ENCODE peak calls at places on chromosomes 6 and 20, in nine cellular contexts. F, Q, H, P, R, Z, A, W and Y are unnamed samples.

GRCh38 chr6:157760589-157761330 is 62.3 kb upstream of the SNX9 start:
- DNase-seq in P (no peak), Z (no peak), W (no peak), Q (no peak), A (no peak), F (no peak), H (peak), R (no peak), Y (peak)

GRCh38 chr6:29984992-29985391 is 42.7 kb downstream of the HLA-A start:
- DNase-seq in F (no peak), W (no peak), A (no peak), R (no peak), H (no peak), P (no peak), Z (no peak), Q (no peak), Y (no peak)

GRCh38 chr20:36273414-36274247 is 32.5 kb upstream of the DLGAP4 start:
- DNase-seq in A (no peak), Z (no peak), P (no peak), F (no peak), R (no peak), Q (no peak), W (no peak), H (peak), Y (no peak)

GRCh38 chr6:87731818-87732661 is 30.0 kb upstream of the AKIRIN2 start:
- DNase-seq in P (peak), A (peak), Z (no peak), H (peak), Q (peak), W (peak), F (peak), R (peak), Y (peak)

GRCh38 chr6:33289784-33290315 is 449 bp downstream of the PFDN6 start:
- DNase-seq in F (no peak), Q (no peak), Z (no peak), H (no peak), W (no peak), P (no peak), R (no peak), A (no peak), Y (no peak)

GRCh38 chr6:42131531-42131930 is 10.9 kb downstream of the C6orf132 start:
- DNase-seq in R (no peak), Q (no peak), A (no peak), Z (no peak), W (no peak), F (no peak), P (no peak), H (peak), Y (no peak)

GRCh38 chr20:64115171-64115911 is 8.0 kb upstream of the NPBWR2 start:
- DNase-seq in P (peak), Z (no peak), H (no peak), W (no peak), F (no peak), A (no peak), R (no peak), Q (peak), Y (no peak)

GRCh38 chr6:47407295-47408281 is 70.0 kb upstream of the CD2AP start:
- DNase-seq in Z (no peak), Q (no peak), P (no peak), H (no peak), F (no peak), A (no peak), R (no peak), W (no peak), Y (no peak)

DNA sequence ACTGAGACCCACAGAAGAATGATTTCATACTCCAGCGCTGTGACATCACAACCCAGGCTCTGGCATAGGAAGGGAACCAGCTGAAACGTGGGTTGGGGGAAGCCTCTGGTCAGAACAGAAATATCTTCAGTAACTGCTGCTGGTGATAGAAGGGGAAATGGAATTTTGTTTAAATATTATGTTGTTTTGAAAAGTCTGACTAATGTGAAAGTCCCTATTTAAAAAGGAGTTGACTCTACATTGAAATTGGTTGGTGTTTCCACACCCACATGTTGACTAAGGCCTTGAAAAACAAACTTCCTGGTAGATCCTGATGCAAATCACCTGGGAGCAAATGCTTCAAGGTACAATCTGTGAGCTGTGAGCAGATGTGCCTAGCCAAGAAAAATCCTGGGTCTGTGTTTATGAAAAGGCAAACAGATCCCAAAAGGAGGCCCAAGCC is 24.5 kb upstream of the TCP11 start:
- DNase-seq in R (peak), P (peak), A (no peak), Q (no peak), Z (no peak), F (no peak), W (peak), H (peak), Y (no peak)
- TF ChIP-seq POLR2A in R (no peak), P (no peak), A (no peak), Q (no peak), Z (no peak), F (no peak), W (no peak), H (no peak), Y (no peak)

GRCh38 chr6:35273822-35274559 is 14.5 kb downstream of the ZNF76 start:
- DNase-seq in P (no peak), R (no peak), Z (no peak), W (no peak), Q (no peak), A (no peak), H (peak), F (no peak), Y (no peak)
- H3K27ac ChIP-seq in P (no peak), R (no peak), Z (no peak), W (no peak), Q (peak), A (no peak), H (peak), F (no peak), Y (no peak)

GRCh38 chr6:63581355-63581998 is 9.2 kb downstream of the LOC128125822 start:
- DNase-seq in P (no peak), Z (no peak), Q (no peak), H (no peak), R (no peak), F (no peak), A (no peak), W (no peak), Y (no peak)
- TF ChIP-seq POLR2A in P (no peak), Z (no peak), Q (no peak), H (peak), R (no peak), F (no peak), A (no peak), W (peak), Y (no peak)

DNA sequence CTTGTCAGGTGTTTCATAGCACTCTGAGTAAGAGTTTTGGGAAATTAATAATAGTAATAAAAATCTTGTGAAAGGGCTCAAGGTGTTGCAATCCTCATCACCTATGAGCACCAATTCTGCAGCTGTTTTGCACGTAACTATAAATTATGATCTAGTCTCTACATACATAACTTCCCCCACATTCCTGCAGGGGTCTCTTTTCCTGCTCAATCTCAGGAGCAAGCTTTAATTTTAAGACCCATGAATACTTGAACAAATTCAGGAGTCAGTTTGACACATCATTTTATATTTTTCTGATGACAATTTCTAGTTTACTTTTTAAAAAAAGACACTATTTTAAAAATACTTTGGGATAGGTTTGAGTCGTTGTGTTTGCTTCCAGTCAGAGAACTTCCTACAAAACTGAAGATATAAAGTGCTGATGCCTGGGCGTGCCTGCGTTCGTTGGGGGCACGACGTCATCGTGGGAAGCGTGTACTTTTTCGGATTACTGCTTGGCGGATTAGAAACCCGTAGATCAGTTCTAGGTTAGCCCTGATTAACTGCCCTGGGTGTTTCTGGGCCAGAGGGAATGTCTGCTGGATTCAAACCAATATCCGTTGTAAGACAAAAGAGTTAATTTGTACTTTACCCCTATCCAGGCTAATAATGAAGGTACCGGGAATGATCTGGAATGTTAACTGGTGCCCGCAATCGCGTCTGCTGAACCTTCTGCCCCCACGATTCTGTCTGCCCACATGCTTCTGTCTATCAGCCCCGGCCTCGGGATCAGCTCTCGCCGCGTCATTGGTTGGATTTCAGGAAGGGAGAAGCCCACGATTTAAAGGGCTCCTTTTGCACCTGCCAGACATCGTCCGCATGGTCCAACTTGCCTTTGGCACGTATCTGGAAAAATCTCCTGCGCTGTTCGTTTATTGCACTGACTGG is 940 bp upstream of the E2F3 start:
- DNase-seq in R (peak), W (peak), Q (no peak), Z (no peak), P (no peak), H (no peak), F (peak), A (peak), Y (peak)
- H3K27ac ChIP-seq in R (peak), W (peak), Q (peak), Z (peak), P (peak), H (peak), F (no peak), A (peak), Y (peak)

DNA sequence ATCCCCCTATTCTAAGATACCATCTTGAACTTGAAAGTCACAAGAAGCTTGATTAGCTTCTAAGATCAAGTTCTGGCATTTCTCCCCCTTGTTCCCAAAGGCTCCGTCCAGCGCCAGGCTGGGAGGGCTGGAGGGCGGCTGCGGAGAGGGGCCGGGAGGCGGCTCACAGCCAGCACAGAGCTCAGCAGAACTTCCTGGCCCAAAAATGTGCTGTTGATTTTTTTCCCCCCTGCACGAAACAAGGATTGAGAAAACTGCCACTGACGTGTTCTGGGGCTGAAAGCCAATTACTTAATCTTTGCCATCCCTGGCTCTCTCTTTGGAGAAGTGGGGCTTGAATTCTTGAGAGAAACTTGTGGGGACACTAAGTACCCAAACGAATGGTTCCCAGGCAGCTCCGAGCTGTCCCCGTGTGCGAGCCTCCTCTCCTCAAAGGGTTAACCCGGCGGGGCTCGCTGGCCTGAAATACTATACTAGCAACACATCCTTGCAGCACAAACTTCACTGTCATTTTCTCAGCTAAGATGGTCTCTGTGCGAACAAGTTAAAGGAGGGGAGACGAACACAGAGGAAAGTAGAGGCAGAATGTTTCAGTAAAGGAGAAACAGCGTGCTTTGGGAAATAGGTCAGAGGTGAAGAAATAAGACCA is 454 bp downstream of the TRAF3IP2 start:
- DNase-seq in W (no peak), Z (no peak), P (peak), R (peak), H (peak), Q (peak), A (peak), F (peak), Y (peak)
- TF ChIP-seq POLR2A in W (no peak), Z (no peak), P (no peak), R (no peak), H (no peak), Q (no peak), A (no peak), F (no peak), Y (peak)

DNA sequence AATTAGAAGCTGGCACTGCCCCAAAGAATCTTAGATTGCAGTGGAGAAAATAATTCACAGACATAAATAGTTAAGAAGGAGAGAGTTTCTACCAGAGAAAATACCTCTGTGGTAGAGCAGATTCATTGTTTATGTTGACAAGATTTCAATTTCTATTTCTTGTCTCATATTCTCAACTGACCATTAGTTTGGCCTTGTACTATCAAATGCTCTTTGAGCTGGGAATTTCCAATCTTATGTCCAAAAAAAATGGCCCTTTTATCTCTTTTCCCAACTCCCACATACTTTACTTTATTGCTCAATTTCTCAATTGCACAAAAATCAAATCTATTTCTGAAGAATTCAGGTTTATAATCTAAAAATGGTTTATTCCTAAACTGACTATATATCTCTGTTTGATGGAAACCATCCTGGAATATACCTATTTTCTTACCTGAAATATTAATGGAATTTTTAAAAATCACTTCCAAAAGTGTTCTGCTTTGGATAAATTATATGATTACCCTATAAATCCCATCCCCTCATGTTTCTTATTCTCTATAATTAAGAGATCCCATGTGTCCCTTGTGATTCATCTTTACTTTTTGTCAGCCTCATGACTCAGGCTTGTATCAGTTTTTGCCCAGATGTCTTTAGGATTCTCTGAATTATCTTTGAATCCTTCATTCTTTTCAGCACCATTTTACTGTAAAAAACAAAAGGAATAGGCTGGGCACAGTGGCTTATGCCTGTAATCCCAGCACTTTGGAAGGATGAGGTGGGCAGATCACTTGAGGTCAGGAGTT is 804.3 kb upstream of the CITED2 start:
- DNase-seq in F (no peak), W (no peak), R (no peak), A (no peak), Q (no peak), Z (no peak), P (no peak), H (peak), Y (no peak)
- H3K27ac ChIP-seq in F (no peak), W (no peak), R (no peak), A (no peak), Q (peak), Z (no peak), P (no peak), H (peak), Y (no peak)

DNA sequence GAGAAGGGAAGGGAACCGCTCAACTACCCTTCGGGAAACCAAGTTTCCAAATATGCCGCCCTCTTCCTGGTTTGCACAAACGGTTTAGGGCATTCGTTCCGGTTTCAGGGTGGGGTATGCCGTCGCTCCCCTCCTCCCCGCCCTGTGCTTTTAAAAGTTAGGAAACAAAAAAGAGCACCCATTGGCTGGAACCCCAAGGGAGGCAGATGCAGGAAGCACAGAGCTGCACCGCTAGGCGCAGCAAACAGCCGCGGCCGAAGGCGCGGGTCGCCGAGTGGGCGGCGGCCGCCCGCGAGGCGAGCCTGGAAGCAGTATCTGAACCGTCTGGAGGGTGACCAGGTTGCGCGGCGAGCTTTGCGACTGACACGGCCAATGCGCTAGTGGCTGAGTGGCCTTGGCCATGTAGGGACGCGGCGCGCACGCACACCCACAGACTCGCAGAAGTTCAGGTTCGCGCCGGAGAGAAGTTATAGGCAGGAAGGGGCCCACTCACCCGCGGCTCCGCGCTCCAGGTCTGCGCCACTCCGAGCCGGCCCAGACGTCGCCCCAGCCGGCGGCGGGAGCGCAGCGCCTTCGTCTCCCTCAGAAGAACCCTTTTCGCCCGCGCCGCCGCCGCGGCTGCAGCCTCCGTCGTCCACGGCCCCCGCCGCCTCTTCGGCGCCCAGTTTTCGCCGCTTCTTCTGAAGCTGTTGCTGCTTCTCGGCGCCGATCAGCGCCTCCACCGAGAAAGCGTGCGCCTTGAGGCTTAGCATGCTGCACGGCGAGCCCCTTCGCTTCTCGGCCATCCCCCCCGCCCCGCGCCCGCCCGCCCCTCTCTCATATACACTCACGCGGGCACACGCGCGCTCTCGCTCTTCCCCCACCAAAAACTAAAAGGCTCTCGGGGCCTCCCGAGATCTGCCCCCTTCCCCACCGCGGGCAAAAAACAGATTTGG is 734 bp downstream of the TBX18 start:
- DNase-seq in Q (no peak), P (no peak), W (no peak), R (no peak), F (peak), A (no peak), H (peak), Z (no peak), Y (peak)
- TF ChIP-seq POLR2A in Q (no peak), P (no peak), W (no peak), R (no peak), F (peak), A (no peak), H (no peak), Z (no peak), Y (no peak)

DNA sequence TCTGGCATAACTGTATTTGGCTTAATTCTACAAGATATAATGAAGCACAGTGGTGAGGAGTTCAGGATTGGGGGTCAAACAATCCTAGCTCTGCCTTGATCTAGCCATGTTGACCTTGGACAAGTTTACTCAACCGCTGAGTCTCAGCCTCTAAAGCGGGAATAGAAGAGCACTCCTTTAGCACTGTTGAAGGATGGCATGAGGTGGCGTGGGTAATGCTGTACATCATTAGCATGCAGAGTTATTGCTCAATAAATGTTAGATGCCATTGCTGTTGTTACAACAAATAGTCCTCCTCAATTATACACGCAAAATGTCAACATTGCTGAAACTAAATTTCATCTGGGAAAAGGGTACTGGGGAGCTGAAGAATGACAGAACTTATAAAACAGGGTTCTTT is 78.6 kb downstream of the KIF13A start:
- DNase-seq in A (no peak), Q (no peak), H (no peak), W (peak), R (no peak), P (no peak), F (no peak), Z (no peak), Y (no peak)
- H3K27ac ChIP-seq in A (no peak), Q (no peak), H (peak), W (peak), R (no peak), P (no peak), F (no peak), Z (no peak), Y (no peak)

DNA sequence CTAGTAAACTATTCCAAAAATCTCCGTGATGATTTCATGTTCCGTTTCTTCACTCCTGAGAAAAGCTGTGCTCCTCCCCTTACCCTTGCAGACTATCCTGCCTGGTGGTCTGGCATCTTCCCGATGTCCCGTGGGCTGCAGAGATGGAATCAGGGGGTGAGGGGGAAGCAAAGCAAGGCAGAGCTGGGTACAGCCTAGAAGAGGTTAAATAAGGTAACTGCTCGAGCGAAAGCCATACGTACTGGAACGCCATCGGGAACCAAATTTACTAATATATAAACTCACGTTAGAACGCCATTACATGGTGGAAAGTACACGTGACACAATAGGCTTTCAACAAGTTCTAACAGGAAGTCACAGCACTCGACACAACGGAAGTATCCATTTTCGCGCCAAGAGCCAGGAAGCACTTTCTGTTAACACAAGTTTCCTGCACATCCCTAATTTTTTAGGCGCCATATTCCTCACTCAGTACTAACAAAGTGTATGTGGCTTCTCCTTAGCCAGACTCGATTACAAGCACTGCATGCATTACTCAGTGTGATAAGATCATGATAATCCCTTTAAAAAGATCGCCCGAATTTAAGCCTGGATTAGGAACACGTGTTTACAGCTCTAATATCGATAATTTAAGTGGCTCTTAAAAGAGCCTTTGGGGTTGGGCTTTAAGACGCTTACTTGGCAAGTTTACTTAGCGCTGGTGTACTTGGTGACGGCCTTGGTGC is 101.6 kb upstream of the PRSS16 start:
- DNase-seq in Q (peak), H (peak), R (peak), A (peak), P (peak), W (peak), Z (no peak), F (peak), Y (peak)
- TF ChIP-seq POLR2A in Q (no peak), H (peak), R (peak), A (no peak), P (no peak), W (peak), Z (peak), F (peak), Y (peak)